ENCODE peak calls at places on chromosome 14, in six cellular contexts. M is sigmoid colon, C is suprapubic skin, J is transverse colon, R is upper lobe of left lung, U is SK-N-SH. Z is an unnamed sample. For H3K4me1, the result is how much of the 10 kb centered on the place peaks cover.

GRCh38 chr14:95460647-95461478 is 55.6 kb downstream of the SYNE3 start:
- DNase-seq in M (peak), C (peak), J (peak), R (no peak), U (no peak), Z (no peak)

GRCh38 chr14:94391284-94391914 is 3.0 kb upstream of the SERPINA1 start:
- DNase-seq in M (peak), C (no peak), J (no peak), R (no peak), U (no peak), Z (no peak)

GRCh38 chr14:67928375-67928774 is 108.8 kb downstream of the RAD51B start:
- DNase-seq in M (no peak), C (no peak), J (no peak), R (no peak), U (no peak), Z (no peak)

GRCh38 chr14:99910337-99911268 is 117.4 kb downstream of the EML1 start:
- DNase-seq in M (no peak), C (no peak), J (no peak), R (no peak), U (no peak), Z (no peak)

GRCh38 chr14:77962731-77963520 is 163.0 kb downstream of the ADCK1 start:
- DNase-seq in M (no peak), C (no peak), J (no peak), R (no peak), U (no peak), Z (no peak)

GRCh38 chr14:33065634-33066033 is 127.0 kb downstream of the NPAS3 start:
- DNase-seq in M (no peak), C (no peak), J (no peak), R (no peak), U (no peak), Z (no peak)

GRCh38 chr14:61749867-61750266 is 12.4 kb upstream of the SNAPC1 start:
- DNase-seq in M (no peak), C (no peak), J (peak), R (no peak), U (no peak), Z (no peak)

GRCh38 chr14:91545946-91546716 is 36.0 kb upstream of the PPP4R3A start:
- DNase-seq in M (no peak), C (no peak), J (no peak), R (no peak), U (no peak), Z (no peak)

GRCh38 chr14:100031506-100032281 is 33.5 kb upstream of the EVL start:
- DNase-seq in M (peak), C (peak), J (peak), R (peak), U (no peak), Z (no peak)

GRCh38 chr14:32414808-32415255 is 85.7 kb downstream of the AKAP6 start:
- DNase-seq in M (no peak), C (no peak), J (no peak), R (no peak), U (no peak), Z (no peak)

GRCh38 chr14:101475468-101476257 is 85.6 kb upstream of the DIO3 start:
- DNase-seq in M (peak), C (peak), J (no peak), R (no peak), U (no peak), Z (peak)

GRCh38 chr14:93938766-93939303 is 11.7 kb downstream of the FAM181A start:
- DNase-seq in M (no peak), C (no peak), J (no peak), R (no peak), U (no peak), Z (no peak)

GRCh38 chr14:103020271-103020910 is 37.0 kb downstream of the CDC42BPB start:
- DNase-seq in M (no peak), C (no peak), J (no peak), R (no peak), U (no peak), Z (peak)

GRCh38 chr14:87888136-87888999 is 104.6 kb downstream of the GALC start:
- DNase-seq in M (no peak), C (no peak), J (peak), R (no peak), U (peak), Z (no peak)

GRCh38 chr14:66624319-66624937 is 116.5 kb downstream of the GPHN start:
- DNase-seq in M (peak), C (no peak), J (peak), R (peak), U (peak), Z (peak)

GRCh38 chr14:61537567-61538463 is 157.5 kb upstream of the HIF1A start:
- DNase-seq in M (no peak), C (no peak), J (peak), R (peak), U (no peak), Z (no peak)

GRCh38 chr14:68814376-68815287 is 21.8 kb upstream of the ZFP36L1 start:
- DNase-seq in M (peak), C (no peak), J (peak), R (no peak), U (peak), Z (peak)

GRCh38 chr14:96752594-96752993 is 44.6 kb upstream of the VRK1 start:
- DNase-seq in M (no peak), C (no peak), J (no peak), R (no peak), U (no peak), Z (no peak)

GRCh38 chr14:100292776-100293461 is 13.3 kb downstream of the SLC25A29 start:
- DNase-seq in M (no peak), C (peak), J (peak), R (peak), U (peak), Z (peak)

GRCh38 chr14:106843376-106843775 is 1317.0 kb downstream of the TMEM121 start:
- DNase-seq in M (no peak), C (no peak), J (no peak), R (no peak), U (no peak), Z (no peak)

GRCh38 chr14:60944206-60944605 is 36.7 kb downstream of the TRMT5 start:
- DNase-seq in M (no peak), C (no peak), J (no peak), R (no peak), U (no peak), Z (no peak)

GRCh38 chr14:91116913-91117588 is 3.2 kb downstream of the DGLUCY start:
- DNase-seq in M (no peak), C (no peak), J (no peak), R (no peak), U (no peak), Z (no peak)

GRCh38 chr14:54102530-54102929 is 145.9 kb upstream of the BMP4 start:
- DNase-seq in M (no peak), C (no peak), J (no peak), R (no peak), U (no peak), Z (no peak)
- H3K4me1 ChIP-seq in M (under half), C (under half), J (under half), R (under half), U (under half), Z (under half)

GRCh38 chr14:44700184-44700583 is 193.1 kb upstream of the FSCB start:
- DNase-seq in M (no peak), C (no peak), J (no peak), R (no peak), U (no peak), Z (no peak)
- TF ChIP-seq EP300 in M (no peak), C (no peak), J (no peak), R (no peak), U (no peak), Z (no peak)

GRCh38 chr14:24880689-24881088 is 169.3 kb downstream of the STXBP6 start:
- DNase-seq in M (no peak), C (no peak), J (no peak), R (no peak), U (no peak), Z (no peak)

GRCh38 chr14:24876009-24876690 is 173.8 kb downstream of the STXBP6 start:
- DNase-seq in M (no peak), C (no peak), J (no peak), R (no peak), U (no peak), Z (no peak)

GRCh38 chr14:24876996-24877395 is 173.0 kb downstream of the STXBP6 start:
- DNase-seq in M (no peak), C (no peak), J (no peak), R (no peak), U (no peak), Z (no peak)

GRCh38 chr14:24881496-24881895 is 168.5 kb downstream of the STXBP6 start:
- DNase-seq in M (no peak), C (no peak), J (no peak), R (no peak), U (no peak), Z (no peak)

DNA sequence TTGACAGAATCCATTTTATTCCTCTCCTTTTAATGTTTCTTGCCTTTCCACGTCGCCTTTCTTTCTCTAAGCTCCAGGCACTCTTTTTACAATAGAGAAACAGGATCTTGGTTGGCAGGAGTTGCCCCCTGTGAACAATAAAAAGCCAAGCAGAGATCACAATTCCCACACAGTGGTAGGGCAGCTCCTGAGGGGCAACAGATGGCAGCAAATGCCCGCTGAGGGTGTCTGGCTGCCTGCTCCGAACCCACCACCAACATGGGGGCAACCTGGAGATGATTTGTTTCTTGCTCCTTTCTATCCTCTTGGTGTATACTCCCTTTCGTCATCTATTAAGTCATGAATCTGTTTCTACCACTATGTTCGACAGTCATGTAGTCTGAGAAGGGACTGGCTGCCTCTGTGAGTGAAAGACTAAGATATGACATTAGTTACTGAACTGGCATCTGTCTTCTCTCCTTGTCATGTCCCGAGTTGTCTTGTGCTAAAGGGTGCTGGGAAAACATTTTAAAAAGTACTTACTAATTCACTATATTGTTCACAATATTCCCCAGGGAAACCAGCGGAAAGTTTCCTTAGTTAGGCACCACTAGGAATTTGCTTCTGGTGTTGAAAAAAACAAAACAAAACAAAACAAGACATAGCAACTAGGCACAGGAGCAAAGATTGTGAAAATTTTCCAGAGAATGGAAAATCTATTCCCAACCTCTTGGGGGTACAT is 170.1 kb downstream of the STXBP6 start:
- DNase-seq in M (no peak), C (no peak), J (no peak), R (no peak), U (no peak), Z (no peak)
- H3K4me1 ChIP-seq in M (under half), C (under half), J (under half), R (under half), U (under half), Z (under half)

DNA sequence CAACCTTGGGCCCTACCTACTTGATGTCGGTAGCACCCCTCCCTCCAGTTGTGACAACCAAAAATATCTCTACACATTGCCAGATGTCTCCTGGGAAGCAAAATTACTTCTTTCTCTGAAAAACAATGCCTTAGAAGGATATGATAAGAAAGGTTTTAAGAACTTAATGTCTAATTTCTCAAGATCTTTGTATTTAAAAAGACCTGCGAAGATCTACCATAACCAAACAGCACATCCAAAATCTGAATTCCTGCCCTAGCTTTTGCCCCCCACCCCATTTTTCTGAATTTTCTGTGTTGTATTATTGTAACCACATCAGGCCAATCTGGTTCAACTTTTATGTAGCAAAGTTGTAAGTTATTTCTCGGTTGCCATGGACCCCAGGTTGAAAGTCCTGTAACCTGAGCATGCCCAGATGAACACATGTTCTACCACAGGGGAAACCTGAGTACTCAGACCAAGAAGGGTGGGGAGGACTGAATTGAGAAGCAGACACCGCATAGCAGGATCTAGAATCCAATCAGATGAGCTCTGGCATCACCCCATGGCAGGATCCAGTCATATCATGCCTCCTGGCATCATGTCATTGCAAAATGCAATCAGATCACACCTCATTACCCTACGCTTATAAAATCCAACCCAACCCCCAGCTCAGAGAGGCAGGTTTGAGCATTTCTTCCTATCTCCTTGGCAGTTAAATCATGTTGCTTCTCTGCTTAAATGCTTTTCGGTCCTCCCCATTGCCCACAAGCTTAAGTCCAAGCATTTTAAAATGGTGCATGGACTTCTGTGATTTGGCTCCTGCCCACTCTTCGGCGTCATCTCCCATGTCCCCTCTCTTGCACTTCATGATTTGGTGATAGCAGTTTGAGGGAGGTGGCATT is 8.8 kb downstream of the TMEM253 start:
- DNase-seq in M (no peak), C (no peak), J (no peak), R (no peak), U (no peak), Z (no peak)
- TF ChIP-seq EP300 in M (no peak), C (no peak), J (no peak), R (no peak), U (no peak), Z (no peak)

GRCh38 chr14:54105898-54106297 is 149.3 kb upstream of the BMP4 start:
- DNase-seq in M (no peak), C (no peak), J (no peak), R (peak), U (no peak), Z (no peak)

GRCh38 chr14:54109521-54110120 is 153.0 kb upstream of the BMP4 start:
- DNase-seq in M (no peak), C (no peak), J (no peak), R (no peak), U (no peak), Z (no peak)

GRCh38 chr14:54105406-54105805 is 148.8 kb upstream of the BMP4 start:
- DNase-seq in M (no peak), C (no peak), J (no peak), R (no peak), U (no peak), Z (no peak)

GRCh38 chr14:54106802-54107377 is 150.3 kb upstream of the BMP4 start:
- DNase-seq in M (no peak), C (no peak), J (no peak), R (no peak), U (no peak), Z (no peak)

DNA sequence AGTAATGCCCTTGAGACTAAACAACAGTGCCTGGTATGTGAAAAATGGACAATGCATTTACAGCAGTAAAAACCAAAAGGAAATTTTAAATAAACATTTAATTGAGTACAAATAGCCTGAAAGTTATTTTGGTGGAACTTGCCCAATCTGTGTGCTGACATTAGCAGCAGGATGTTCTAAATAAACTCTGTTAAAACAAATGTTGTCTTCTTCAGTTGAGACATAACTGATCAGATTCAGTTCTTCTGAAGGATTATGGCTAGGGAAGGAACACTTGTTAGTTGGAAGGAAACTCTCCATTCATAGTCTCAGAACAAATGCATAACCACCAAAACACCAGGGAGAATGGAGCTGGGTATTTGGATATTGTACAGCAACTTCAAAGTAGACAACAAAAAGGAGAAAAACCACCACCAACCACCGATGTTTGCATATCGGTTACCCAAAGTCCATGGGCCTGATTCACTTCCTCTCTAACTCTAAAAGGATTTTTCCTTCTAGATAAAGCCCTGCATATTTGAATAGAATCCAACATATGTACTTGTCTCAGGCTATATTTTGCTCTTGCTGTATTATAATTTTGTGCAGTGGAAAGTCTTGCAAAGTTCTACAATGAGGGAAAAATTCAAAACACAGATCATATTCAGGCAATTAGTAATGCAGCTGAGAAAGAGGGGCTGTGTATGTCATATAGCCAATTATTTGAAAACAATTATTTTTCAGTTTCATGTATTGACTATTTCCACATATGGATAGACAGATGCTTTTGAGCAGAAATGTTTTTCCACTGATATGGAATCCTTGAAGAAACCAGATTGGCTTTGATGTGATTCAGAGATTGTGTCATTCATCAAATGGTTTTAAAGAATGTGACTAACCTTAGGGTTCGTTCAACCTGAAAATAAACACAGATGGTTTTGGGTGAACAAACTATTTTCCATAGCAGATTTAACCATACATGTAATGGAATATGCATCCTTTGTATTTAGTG is 152.2 kb upstream of the BMP4 start:
- DNase-seq in M (no peak), C (no peak), J (no peak), R (no peak), U (no peak), Z (no peak)
- H3K4me1 ChIP-seq in M (under half), C (under half), J (under half), R (under half), U (under half), Z (under half)